ENCODE peak calls at places on chromosomes 1 and 21, in four cellular contexts. A is aorta, F is hepatocyte, L is GM12865. C is an unnamed sample.

GRCh38 chr1:52426391-52426790 is 22.0 kb downstream of the PRPF38A start:
- DNase-seq in A (no peak), F (peak; percentile 12), L (no peak), C (no peak)

GRCh38 chr1:222387020-222387816 is 160.7 kb downstream of the HHIPL2 start:
- DNase-seq in A (no peak), F (peak; percentile 8), L (peak; percentile 5), C (no peak)

GRCh38 chr1:4128616-4129015 is 228.5 kb upstream of the C1orf174 start:
- DNase-seq in A (peak; percentile 37), F (no peak), L (no peak), C (no peak)

GRCh38 chr1:8506995-8507615 is 189.2 kb downstream of the SLC45A1 start:
- DNase-seq in A (no peak), F (no peak), L (no peak), C (no peak)

GRCh38 chr1:114428083-114428754 is 82.8 kb downstream of the TRIM33 start:
- DNase-seq in A (no peak), F (peak; percentile 13), L (peak; percentile 16), C (no peak)

GRCh38 chr1:168428063-168428731 is 115.6 kb downstream of the XCL2 start:
- DNase-seq in A (no peak), F (peak; percentile 33), L (no peak), C (no peak)

GRCh38 chr1:208336136-208336535 is 92.0 kb upstream of the PLXNA2 start:
- DNase-seq in A (no peak), F (no peak), L (no peak), C (no peak)

GRCh38 chr1:6038603-6039002 is 7.1 kb upstream of the KCNAB2 start:
- DNase-seq in A (no peak), F (no peak), L (no peak), C (no peak)

GRCh38 chr1:116323419-116323987 is 49.5 kb upstream of the ATP1A1 start:
- DNase-seq in A (no peak), F (no peak), L (no peak), C (no peak)

GRCh38 chr21:29114765-29115164 is 15.7 kb upstream of the MAP3K7CL start:
- DNase-seq in A (no peak), F (no peak), L (no peak), C (no peak)

GRCh38 chr1:54291276-54292014 is 91.5 kb downstream of the MRPL37 start:
- DNase-seq in A (no peak), F (no peak), L (no peak), C (no peak)

GRCh38 chr21:29938968-29939858 is 583 bp downstream of the GRIK1 start:
- DNase-seq in A (peak; percentile 72), F (peak; percentile 33), L (no peak), C (no peak)

GRCh38 chr1:206963740-206964139 is 6.5 kb downstream of the FCAMR start:
- DNase-seq in A (no peak), F (no peak), L (no peak), C (no peak)

GRCh38 chr21:35348686-35349085 is 299.6 kb upstream of the RUNX1 start:
- DNase-seq in A (no peak), F (no peak), L (no peak), C (no peak)

GRCh38 chr1:119602169-119602568 is 45.9 kb downstream of the ZNF697 start:
- DNase-seq in A (no peak), F (no peak), L (no peak), C (no peak)

GRCh38 chr1:73327180-73327793 is 870.7 kb downstream of the LRRIQ3 start:
- DNase-seq in A (no peak), F (no peak), L (no peak), C (no peak)

GRCh38 chr1:207959141-207959825 is 48.4 kb upstream of the CD34 start:
- DNase-seq in A (peak; percentile 96), F (peak; percentile 62), L (no peak), C (peak; percentile 80)

GRCh38 chr1:235270625-235271024 is 57.4 kb downstream of the ARID4B start:
- DNase-seq in A (no peak), F (no peak), L (peak; percentile 26), C (no peak)

GRCh38 chr1:153231363-153231762 is 14.0 kb downstream of the PRR9 start:
- DNase-seq in A (no peak), F (no peak), L (no peak), C (no peak)

GRCh38 chr1:113608371-113608770 is 150.9 kb downstream of the PHTF1 start:
- DNase-seq in A (no peak), F (no peak), L (no peak), C (no peak)

GRCh38 chr1:204828352-204828850 is 42.3 kb upstream of the NFASC start:
- DNase-seq in A (peak; percentile 89), F (peak; percentile 86), L (peak; percentile 27), C (peak; percentile 46)